ENCODE peak calls at places on chromosomes 12 and 14, in seven cellular contexts. E is midbrain; B is T47D; I is M059J; L is central memory CD4-positive, alpha-beta T cell; R is aorta; C is CD4-positive, CD25-positive, alpha-beta regulatory T cell. K is an unnamed sample.
A peak's percentile ranks its signal among the peaks of the same experiment; 100 is the strongest.

GRCh38 chr12:84596276-84596675 is 316.3 kb downstream of the SLC6A15 start:
- DNase-seq in E (no peak), B (no peak), I (no peak), L (no peak), R (no peak), C (no peak), K (no peak)

GRCh38 chr14:49888293-49888692 is 4.6 kb upstream of the ARF6 start:
- DNase-seq in E (no peak), B (no peak), I (no peak), L (no peak), R (no peak), C (no peak), K (no peak)

GRCh38 chr12:116780942-116781341 is 42.8 kb downstream of the RNFT2 start:
- DNase-seq in E (no peak), B (no peak), I (no peak), L (no peak), R (no peak), C (no peak), K (no peak)

GRCh38 chr12:53935562-53936341 is 2.9 kb upstream of the HOXC13 start:
- DNase-seq in E (no peak), B (no peak), I (no peak), L (no peak), R (no peak), C (no peak), K (no peak)

GRCh38 chr12:93539821-93540220 is 32.7 kb upstream of the SOCS2 start:
- DNase-seq in E (no peak), B (no peak), I (no peak), L (no peak), R (no peak), C (no peak), K (no peak)

GRCh38 chr12:4270670-4271432 is 2.7 kb upstream of the CCND2 start:
- DNase-seq in E (no peak), B (no peak), I (no peak), L (peak; percentile 45), R (peak; percentile 86), C (peak; percentile 41), K (peak; percentile 83)

GRCh38 chr14:30808576-30808975 is 65.8 kb upstream of the COCH start:
- DNase-seq in E (no peak), B (no peak), I (peak; percentile 58), L (no peak), R (no peak), C (no peak), K (no peak)

GRCh38 chr14:68794856-68795601 is 2.2 kb upstream of the ZFP36L1 start:
- DNase-seq in E (peak; percentile 69), B (peak; percentile 73), I (peak; percentile 91), L (peak; percentile 57), R (peak; percentile 77), C (no peak), K (peak; percentile 80)

GRCh38 chr12:55729592-55730446 is 1.0 kb upstream of the CD63 start:
- DNase-seq in E (peak; percentile 90), B (peak; percentile 95), I (peak; percentile 95), L (peak; percentile 36), R (peak; percentile 97), C (no peak), K (peak; percentile 97)

GRCh38 chr12:65313704-65314317 is 35.3 kb downstream of the MSRB3 start:
- DNase-seq in E (no peak), B (peak; percentile 49), I (peak; percentile 33), L (no peak), R (no peak), C (no peak), K (no peak)

GRCh38 chr12:27289414-27289813 is 43.2 kb upstream of the BMAL2 start:
- DNase-seq in E (no peak), B (no peak), I (peak; percentile 17), L (no peak), R (no peak), C (no peak), K (no peak)

GRCh38 chr12:53952335-53952694 is 2.4 kb upstream of the HOXC12 start:
- DNase-seq in E (no peak), B (no peak), I (no peak), L (no peak), R (no peak), C (no peak), K (no peak)

GRCh38 chr14:77040995-77041744 is 12.7 kb upstream of the IRF2BPL start:
- DNase-seq in E (peak; percentile 55), B (no peak), I (no peak), L (peak; percentile 56), R (no peak), C (no peak), K (peak; percentile 74)

GRCh38 chr12:112296183-112296582 is 86.0 kb downstream of the HECTD4 start:
- DNase-seq in E (no peak), B (no peak), I (no peak), L (no peak), R (no peak), C (no peak), K (no peak)

K was measured in sigmoid colon.